ENCODE peak calls at places on chromosome 18, in eight cellular contexts. D is right lobe of liver; Y is PC-3; K is NCI-H345; Z is HFF-Myc; T is stimulated activated CD4-positive, alpha-beta T cell treated with anti-CD3 and anti-CD28 coated beads, Interleukin-2, amount 100 ng/mL, for 48 hours; G is Right ventricle myocardium superior; E is stimulated activated CD8-positive, alpha-beta memory T cell treated with anti-CD3 and anti-CD28 coated beads, Interleukin-15, amount 100 ng/mL, for 4 hours. U is an unnamed sample.
A peak's percentile ranks its signal among the peaks of the same experiment; 100 is the strongest.

GRCh38 chr18:77119101-77119850 is 13.3 kb downstream of the MBP start:
- DNase-seq in G (no peak), Z (no peak), E (no peak), Y (no peak), K (no peak), D (no peak), T (no peak), U (no peak)

GRCh38 chr18:58175122-58175687 is 131.2 kb downstream of the NEDD4L start:
- DNase-seq in G (no peak), Z (no peak), E (no peak), T (no peak), D (no peak), K (peak; percentile 67), Y (no peak), U (no peak)

GRCh38 chr18:34661464-34662087 is 48.5 kb upstream of the DTNA start:
- DNase-seq in K (peak; percentile 53), E (no peak), Y (peak; percentile 50), Z (peak; percentile 50), G (no peak), T (no peak), D (no peak), U (peak; percentile 37)

GRCh38 chr18:13420969-13421686 is 202.6 kb downstream of the LDLRAD4 start:
- DNase-seq in E (no peak), G (no peak), K (no peak), D (no peak), Y (no peak), T (no peak), Z (no peak), U (no peak)

GRCh38 chr18:37545461-37545860 is 20.1 kb downstream of the CELF4 start:
- DNase-seq in Z (no peak), E (no peak), G (no peak), K (no peak), Y (no peak), D (no peak), T (no peak), U (no peak)

GRCh38 chr18:54392621-54393023 is 34.9 kb downstream of the C18orf54 start:
- DNase-seq in G (no peak), E (no peak), Z (peak; percentile 61), Y (peak; percentile 90), D (no peak), K (peak; percentile 71), T (no peak), U (peak; percentile 11)

GRCh38 chr18:45517181-45517741 is 98.0 kb upstream of the SLC14A2 start:
- DNase-seq in Z (no peak), D (no peak), T (no peak), Y (no peak), K (no peak), G (peak; percentile 80), E (no peak), U (no peak)

GRCh38 chr18:61597321-61597720 is 264.1 kb downstream of the CDH20 start:
- DNase-seq in K (no peak), D (no peak), G (no peak), E (no peak), T (no peak), Z (no peak), Y (no peak), U (no peak)

GRCh38 chr18:78980777-78981651 is 1.4 kb downstream of the SALL3 start:
- DNase-seq in Z (no peak), D (no peak), K (peak; percentile 38), T (no peak), E (no peak), Y (no peak), G (no peak), U (no peak)

GRCh38 chr18:36901277-36901701 is 72.4 kb downstream of the KIAA1328 start:
- DNase-seq in T (no peak), Z (no peak), E (no peak), K (no peak), Y (peak; percentile 27), G (no peak), D (no peak), U (no peak)

GRCh38 chr18:55694291-55694690 is 106.3 kb upstream of the TCF4 start:
- DNase-seq in Z (no peak), E (no peak), G (no peak), T (no peak), D (no peak), K (no peak), Y (peak; percentile 17), U (no peak)

GRCh38 chr18:33572022-33572421 is 6.0 kb upstream of the ASXL3 start:
- DNase-seq in Z (no peak), E (no peak), G (no peak), D (no peak), T (no peak), K (no peak), Y (no peak), U (no peak)

GRCh38 chr18:31400191-31400590 is 23.6 kb downstream of the DSG4 start:
- DNase-seq in K (no peak), G (no peak), Y (no peak), T (no peak), Z (no peak), D (no peak), E (no peak), U (no peak)

GRCh38 chr18:35345460-35345921 is 1.3 kb upstream of the ZNF24 start:
- DNase-seq in T (no peak), E (no peak), G (no peak), D (no peak), K (peak; percentile 75), Y (peak; percentile 2), Z (no peak), U (no peak)

GRCh38 chr18:55054591-55054990 is 95.3 kb upstream of the CCDC68 start:
- DNase-seq in E (no peak), Y (no peak), Z (no peak), T (no peak), K (no peak), G (no peak), D (no peak), U (no peak)

GRCh38 chr18:61731693-61732376 is 161.0 kb downstream of the RNF152 start:
- DNase-seq in E (no peak), G (no peak), K (no peak), Y (no peak), D (no peak), T (no peak), Z (no peak), U (no peak)

GRCh38 chr18:63683152-63683551 is 19.6 kb upstream of the SERPINB11 start:
- DNase-seq in G (no peak), T (no peak), Y (peak; percentile 97), E (no peak), D (no peak), Z (peak; percentile 24), K (no peak), U (peak; percentile 89)

GRCh38 chr18:36809590-36810381 is 19.0 kb downstream of the TPGS2 start:
- DNase-seq in Z (no peak), E (no peak), D (no peak), Y (peak; percentile 59), K (peak; percentile 69), G (no peak), T (peak; percentile 8), U (peak; percentile 53)

GRCh38 chr18:75228967-75229366 is 18.4 kb downstream of the TSHZ1 start:
- DNase-seq in Z (no peak), E (no peak), Y (no peak), G (no peak), T (no peak), K (no peak), D (no peak), U (no peak)

GRCh38 chr18:27585602-27586173 is 400.6 kb upstream of the CHST9 start:
- DNase-seq in D (peak; percentile 41), E (no peak), T (no peak), K (no peak), G (no peak), Z (no peak), Y (no peak), U (no peak)

GRCh38 chr18:49971462-49971861 is 158.1 kb upstream of the ACAA2 start:
- DNase-seq in Y (no peak), D (no peak), Z (no peak), K (no peak), G (no peak), T (no peak), E (no peak), U (no peak)

GRCh38 chr18:74282359-74283254 is 9.2 kb downstream of the CYB5A start:
- DNase-seq in E (no peak), D (no peak), T (no peak), G (no peak), Z (no peak), Y (peak; percentile 51), K (no peak), U (no peak)